ENCODE peak calls at places on chromosomes 1 and 21, in eight cellular contexts. One of them, this sample, is unnamed.

GRCh38 chr1:185880779-185881333 is 146.7 kb downstream of the HMCN1 start:
- DNase-seq in B cell: no peak
- DNase-seq in astrocyte of the spinal cord: no peak
- DNase-seq in lower leg skin: no peak
- DNase-seq in nephron progenitor cell: no peak
- DNase-seq in fibroblast of lung: no peak
- DNase-seq in GM13976: no peak
- DNase-seq in NB4: no peak
- DNase-seq in this sample: no peak

GRCh38 chr1:36321119-36321951 is 2.1 kb downstream of the EVA1B start:
- DNase-seq in B cell: peak; percentile 68
- DNase-seq in astrocyte of the spinal cord: peak; percentile 94
- DNase-seq in lower leg skin: peak; percentile 96
- DNase-seq in nephron progenitor cell: peak; percentile 83
- DNase-seq in fibroblast of lung: peak; percentile 97
- DNase-seq in GM13976: peak; percentile 66
- DNase-seq in NB4: peak; percentile 84
- DNase-seq in this sample: peak; percentile 61

GRCh38 chr1:77888071-77888428 is 374 bp upstream of the NEXN start:
- DNase-seq in B cell: peak; percentile 30
- DNase-seq in astrocyte of the spinal cord: peak; percentile 85
- DNase-seq in lower leg skin: no peak
- DNase-seq in nephron progenitor cell: no peak
- DNase-seq in fibroblast of lung: peak; percentile 95
- DNase-seq in GM13976: peak; percentile 35
- DNase-seq in NB4: no peak
- DNase-seq in this sample: no peak

GRCh38 chr1:107993920-107994319 is 28.9 kb upstream of the VAV3 start:
- DNase-seq in B cell: no peak
- DNase-seq in astrocyte of the spinal cord: no peak
- DNase-seq in lower leg skin: no peak
- DNase-seq in nephron progenitor cell: no peak
- DNase-seq in fibroblast of lung: no peak
- DNase-seq in GM13976: no peak
- DNase-seq in NB4: no peak
- DNase-seq in this sample: no peak

GRCh38 chr1:111789666-111790316 is 34.1 kb downstream of the DDX20 start:
- DNase-seq in B cell: no peak
- DNase-seq in astrocyte of the spinal cord: no peak
- DNase-seq in lower leg skin: no peak
- DNase-seq in nephron progenitor cell: no peak
- DNase-seq in fibroblast of lung: peak; percentile 20
- DNase-seq in GM13976: no peak
- DNase-seq in NB4: peak; percentile 90
- DNase-seq in this sample: no peak

GRCh38 chr1:170196490-170196889 is 50.7 kb downstream of the NTMT2 start:
- DNase-seq in B cell: no peak
- DNase-seq in astrocyte of the spinal cord: no peak
- DNase-seq in lower leg skin: no peak
- DNase-seq in nephron progenitor cell: no peak
- DNase-seq in fibroblast of lung: no peak
- DNase-seq in GM13976: no peak
- DNase-seq in NB4: no peak
- DNase-seq in this sample: no peak

GRCh38 chr1:215636258-215636965 is 69.3 kb downstream of the KCTD3 start:
- DNase-seq in B cell: no peak
- DNase-seq in astrocyte of the spinal cord: no peak
- DNase-seq in lower leg skin: no peak
- DNase-seq in nephron progenitor cell: no peak
- DNase-seq in fibroblast of lung: peak; percentile 90
- DNase-seq in GM13976: no peak
- DNase-seq in NB4: no peak
- DNase-seq in this sample: no peak

GRCh38 chr1:69952691-69953090 is 252.7 kb downstream of the LRRC40 start:
- DNase-seq in B cell: no peak
- DNase-seq in astrocyte of the spinal cord: no peak
- DNase-seq in lower leg skin: no peak
- DNase-seq in nephron progenitor cell: no peak
- DNase-seq in fibroblast of lung: no peak
- DNase-seq in GM13976: no peak
- DNase-seq in NB4: no peak
- DNase-seq in this sample: no peak

GRCh38 chr1:90724361-90724760 is 7.3 kb upstream of the BARHL2 start:
- DNase-seq in B cell: no peak
- DNase-seq in astrocyte of the spinal cord: no peak
- DNase-seq in lower leg skin: no peak
- DNase-seq in nephron progenitor cell: no peak
- DNase-seq in fibroblast of lung: no peak
- DNase-seq in GM13976: peak; percentile 13
- DNase-seq in NB4: no peak
- DNase-seq in this sample: peak; percentile 17

GRCh38 chr1:10682449-10683365 is 113.7 kb downstream of the CASZ1 start:
- DNase-seq in B cell: no peak
- DNase-seq in astrocyte of the spinal cord: no peak
- DNase-seq in lower leg skin: no peak
- DNase-seq in nephron progenitor cell: no peak
- DNase-seq in fibroblast of lung: no peak
- DNase-seq in GM13976: no peak
- DNase-seq in NB4: no peak
- DNase-seq in this sample: no peak

GRCh38 chr1:8481650-8482380 is 163.9 kb downstream of the SLC45A1 start:
- DNase-seq in B cell: no peak
- DNase-seq in astrocyte of the spinal cord: no peak
- DNase-seq in lower leg skin: no peak
- DNase-seq in nephron progenitor cell: no peak
- DNase-seq in fibroblast of lung: no peak
- DNase-seq in GM13976: no peak
- DNase-seq in NB4: no peak
- DNase-seq in this sample: no peak

GRCh38 chr1:165152727-165153126 is 203.8 kb downstream of the LMX1A start:
- DNase-seq in B cell: no peak
- DNase-seq in astrocyte of the spinal cord: no peak
- DNase-seq in lower leg skin: no peak
- DNase-seq in nephron progenitor cell: peak; percentile 57
- DNase-seq in fibroblast of lung: no peak
- DNase-seq in GM13976: no peak
- DNase-seq in NB4: peak; percentile 7
- DNase-seq in this sample: no peak

GRCh38 chr1:156481527-156481926 is 19.0 kb downstream of the MEF2D start:
- DNase-seq in B cell: no peak
- DNase-seq in astrocyte of the spinal cord: no peak
- DNase-seq in lower leg skin: no peak
- DNase-seq in nephron progenitor cell: no peak
- DNase-seq in fibroblast of lung: no peak
- DNase-seq in GM13976: peak; percentile 73
- DNase-seq in NB4: no peak
- DNase-seq in this sample: peak; percentile 63

GRCh38 chr1:42822833-42823392 is 5.7 kb upstream of the SVBP start:
- DNase-seq in B cell: no peak
- DNase-seq in astrocyte of the spinal cord: peak; percentile 33
- DNase-seq in lower leg skin: no peak
- DNase-seq in nephron progenitor cell: no peak
- DNase-seq in fibroblast of lung: peak; percentile 60
- DNase-seq in GM13976: no peak
- DNase-seq in NB4: peak; percentile 39
- DNase-seq in this sample: no peak

GRCh38 chr1:222880586-222880985 is 65.7 kb downstream of the DISP1 start:
- DNase-seq in B cell: no peak
- DNase-seq in astrocyte of the spinal cord: peak; percentile 76
- DNase-seq in lower leg skin: no peak
- DNase-seq in nephron progenitor cell: no peak
- DNase-seq in fibroblast of lung: peak; percentile 61
- DNase-seq in GM13976: no peak
- DNase-seq in NB4: peak; percentile 16
- DNase-seq in this sample: no peak

GRCh38 chr21:21682172-21682571 is 684.0 kb downstream of the NCAM2 start:
- DNase-seq in B cell: no peak
- DNase-seq in astrocyte of the spinal cord: peak; percentile 69
- DNase-seq in lower leg skin: no peak
- DNase-seq in nephron progenitor cell: no peak
- DNase-seq in fibroblast of lung: peak; percentile 50
- DNase-seq in GM13976: no peak
- DNase-seq in NB4: no peak
- DNase-seq in this sample: no peak

DNA sequence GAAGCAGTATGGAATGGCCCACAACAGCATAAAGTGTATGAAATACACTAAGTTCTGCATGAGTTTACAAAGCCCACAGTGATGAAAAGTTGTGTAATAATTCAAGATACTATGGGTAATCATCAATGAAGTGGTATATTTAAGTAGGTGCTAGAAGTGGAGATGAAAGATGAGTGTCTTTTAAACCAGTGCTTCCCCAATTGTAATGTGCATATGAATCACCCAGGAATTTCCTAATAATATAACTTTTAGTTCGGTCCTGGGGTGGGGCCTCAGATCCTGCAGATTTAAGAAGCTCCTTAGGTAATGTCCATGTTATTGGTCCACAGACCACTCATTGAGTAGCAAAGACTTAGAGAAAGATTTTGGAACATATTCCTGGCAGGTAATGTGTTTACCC is 184.9 kb downstream of the DUSP10 start:
- DNase-seq in B cell: no peak
- DNase-seq in astrocyte of the spinal cord: no peak
- DNase-seq in lower leg skin: no peak
- DNase-seq in nephron progenitor cell: no peak
- DNase-seq in fibroblast of lung: no peak
- DNase-seq in GM13976: no peak
- DNase-seq in NB4: no peak
- DNase-seq in this sample: no peak
- TF ChIP-seq CTCF in B cell: no peak
- TF ChIP-seq CTCF in astrocyte of the spinal cord: no peak
- TF ChIP-seq CTCF in lower leg skin: no peak
- TF ChIP-seq CTCF in nephron progenitor cell: no peak
- TF ChIP-seq CTCF in fibroblast of lung: no peak
- TF ChIP-seq CTCF in GM13976: no peak
- TF ChIP-seq CTCF in NB4: no peak
- TF ChIP-seq CTCF in this sample: no peak

GRCh38 chr1:238722812-238723211 is 663.6 kb upstream of the CHRM3 start:
- DNase-seq in B cell: no peak
- DNase-seq in astrocyte of the spinal cord: no peak
- DNase-seq in lower leg skin: no peak
- DNase-seq in nephron progenitor cell: no peak
- DNase-seq in fibroblast of lung: no peak
- DNase-seq in GM13976: no peak
- DNase-seq in NB4: peak; percentile 6
- DNase-seq in this sample: no peak

GRCh38 chr1:238727670-238728069 is 658.7 kb upstream of the CHRM3 start:
- DNase-seq in B cell: no peak
- DNase-seq in astrocyte of the spinal cord: no peak
- DNase-seq in lower leg skin: no peak
- DNase-seq in nephron progenitor cell: no peak
- DNase-seq in fibroblast of lung: no peak
- DNase-seq in GM13976: no peak
- DNase-seq in NB4: no peak
- DNase-seq in this sample: no peak
- TF ChIP-seq CTCF in B cell: no peak
- TF ChIP-seq CTCF in astrocyte of the spinal cord: no peak
- TF ChIP-seq CTCF in lower leg skin: no peak
- TF ChIP-seq CTCF in nephron progenitor cell: no peak
- TF ChIP-seq CTCF in fibroblast of lung: no peak
- TF ChIP-seq CTCF in GM13976: no peak
- TF ChIP-seq CTCF in NB4: no peak
- TF ChIP-seq CTCF in this sample: no peak

GRCh38 chr1:201063190-201063544 is 39.7 kb upstream of the KIF21B start:
- DNase-seq in B cell: no peak
- DNase-seq in astrocyte of the spinal cord: no peak
- DNase-seq in lower leg skin: no peak
- DNase-seq in nephron progenitor cell: no peak
- DNase-seq in fibroblast of lung: no peak
- DNase-seq in GM13976: no peak
- DNase-seq in NB4: no peak
- DNase-seq in this sample: no peak
- TF ChIP-seq CTCF in B cell: no peak
- TF ChIP-seq CTCF in astrocyte of the spinal cord: no peak
- TF ChIP-seq CTCF in lower leg skin: no peak
- TF ChIP-seq CTCF in nephron progenitor cell: no peak
- TF ChIP-seq CTCF in fibroblast of lung: no peak
- TF ChIP-seq CTCF in GM13976: no peak
- TF ChIP-seq CTCF in NB4: no peak
- TF ChIP-seq CTCF in this sample: no peak

GRCh38 chr1:5597991-5598823 is 394.0 kb downstream of the NPHP4 start:
- DNase-seq in B cell: no peak
- DNase-seq in astrocyte of the spinal cord: no peak
- DNase-seq in lower leg skin: peak; percentile 56
- DNase-seq in nephron progenitor cell: no peak
- DNase-seq in fibroblast of lung: no peak
- DNase-seq in GM13976: no peak
- DNase-seq in NB4: peak; percentile 7
- DNase-seq in this sample: no peak
- TF ChIP-seq CTCF in B cell: no peak
- TF ChIP-seq CTCF in astrocyte of the spinal cord: no peak
- TF ChIP-seq CTCF in lower leg skin: no peak
- TF ChIP-seq CTCF in nephron progenitor cell: no peak
- TF ChIP-seq CTCF in fibroblast of lung: no peak
- TF ChIP-seq CTCF in GM13976: no peak
- TF ChIP-seq CTCF in NB4: no peak
- TF ChIP-seq CTCF in this sample: no peak

GRCh38 chr1:202498542-202498941 is 150.0 kb downstream of the PPP1R12B start:
- DNase-seq in B cell: no peak
- DNase-seq in astrocyte of the spinal cord: no peak
- DNase-seq in lower leg skin: no peak
- DNase-seq in nephron progenitor cell: no peak
- DNase-seq in fibroblast of lung: no peak
- DNase-seq in GM13976: no peak
- DNase-seq in NB4: no peak
- DNase-seq in this sample: no peak

GRCh38 chr1:202505356-202505755 is 156.9 kb downstream of the PPP1R12B start:
- DNase-seq in B cell: no peak
- DNase-seq in astrocyte of the spinal cord: peak; percentile 83
- DNase-seq in lower leg skin: no peak
- DNase-seq in nephron progenitor cell: no peak
- DNase-seq in fibroblast of lung: peak; percentile 74
- DNase-seq in GM13976: no peak
- DNase-seq in NB4: no peak
- DNase-seq in this sample: no peak

GRCh38 chr1:202501281-202501680 is 152.8 kb downstream of the PPP1R12B start:
- DNase-seq in B cell: no peak
- DNase-seq in astrocyte of the spinal cord: peak; percentile 43
- DNase-seq in lower leg skin: no peak
- DNase-seq in nephron progenitor cell: no peak
- DNase-seq in fibroblast of lung: peak; percentile 64
- DNase-seq in GM13976: peak; percentile 7
- DNase-seq in NB4: peak; percentile 44
- DNase-seq in this sample: peak; percentile 7
- TF ChIP-seq CTCF in B cell: no peak
- TF ChIP-seq CTCF in astrocyte of the spinal cord: peak; percentile 38
- TF ChIP-seq CTCF in lower leg skin: no peak
- TF ChIP-seq CTCF in nephron progenitor cell: peak; percentile 35
- TF ChIP-seq CTCF in fibroblast of lung: peak; percentile 51
- TF ChIP-seq CTCF in GM13976: peak; percentile 21
- TF ChIP-seq CTCF in NB4: peak; percentile 7
- TF ChIP-seq CTCF in this sample: no peak

This sample was measured in GM20000.